ENCODE peak calls at places on chromosomes 4 and X, in six cellular contexts. Q, X, Y, P, K and J are unnamed samples.

GRCh38 chrX:134599173-134599914 is 58.9 kb downstream of the PLAC1 start:
- DNase-seq in X (no peak), K (no peak), Q (no peak), P (no peak), Y (peak; percentile 13), J (no peak)

GRCh38 chrX:150486011-150486410 is 82.4 kb upstream of the MTM1 start:
- DNase-seq in Q (no peak), Y (no peak), X (peak; percentile 33), P (no peak), K (peak; percentile 74), J (peak; percentile 61)

GRCh38 chr4:124322234-124322831 is 390.2 kb downstream of the ANKRD50 start:
- DNase-seq in K (peak; percentile 54), X (no peak), P (no peak), Q (no peak), Y (no peak), J (no peak)

GRCh38 chr4:165493359-165493758 is 114.6 kb downstream of the CPE start:
- DNase-seq in K (peak; percentile 94), P (peak; percentile 69), X (peak; percentile 44), Q (peak; percentile 62), Y (peak; percentile 40), J (peak; percentile 80)

GRCh38 chr4:41714601-41715000 is 33.9 kb downstream of the PHOX2B start:
- DNase-seq in K (no peak), X (no peak), P (no peak), Y (no peak), Q (no peak), J (no peak)

GRCh38 chr4:89000844-89001360 is 56.1 kb downstream of the FAM13A start:
- DNase-seq in Q (no peak), K (no peak), P (no peak), X (peak; percentile 32), Y (no peak), J (no peak)

GRCh38 chr4:4572821-4573220 is 31.0 kb upstream of the STX18 start:
- DNase-seq in Y (no peak), P (no peak), X (no peak), K (no peak), Q (no peak), J (no peak)

GRCh38 chr4:183960021-183960420 is 54.9 kb downstream of the STOX2 start:
- DNase-seq in K (peak; percentile 70), Y (peak; percentile 54), P (no peak), Q (no peak), X (peak; percentile 77), J (no peak)

GRCh38 chrX:12309040-12309732 is 170.9 kb downstream of the FRMPD4 start:
- DNase-seq in Q (no peak), Y (no peak), X (no peak), P (no peak), K (no peak), J (no peak)

GRCh38 chrX:12360389-12360788 is 222.1 kb downstream of the FRMPD4 start:
- DNase-seq in P (no peak), Q (no peak), X (no peak), K (no peak), Y (no peak), J (no peak)

GRCh38 chr4:129264008-129264657 is 168.2 kb downstream of the C4orf33 start:
- DNase-seq in X (no peak), K (no peak), P (no peak), Y (no peak), Q (no peak), J (no peak)

GRCh38 chrX:130055103-130055502 is 55.2 kb downstream of the ELF4 start:
- DNase-seq in P (no peak), X (no peak), K (no peak), Y (no peak), Q (no peak), J (no peak)

GRCh38 chrX:1453390-1453783 is 678 bp upstream of the ASMTL start:
- DNase-seq in Q (no peak), P (peak; percentile 87), K (no peak), X (no peak), Y (no peak), J (peak; percentile 91)

GRCh38 chr4:3414421-3415279 is 27.1 kb upstream of the HGFAC start:
- DNase-seq in Q (peak; percentile 40), K (no peak), Y (peak; percentile 12), P (peak; percentile 42), X (no peak), J (peak; percentile 19)

GRCh38 chrX:103608305-103608963 is 671 bp downstream of the TCEAL3 start:
- DNase-seq in Y (no peak), K (no peak), X (no peak), Q (no peak), P (peak; percentile 51), J (peak; percentile 22)

GRCh38 chrX:69387559-69388487 is 116.3 kb upstream of the NALF2 start:
- DNase-seq in Q (peak; percentile 37), K (peak; percentile 90), Y (no peak), P (peak; percentile 45), X (peak; percentile 3), J (peak; percentile 45)

GRCh38 chrX:40174594-40175415 is 77.0 kb upstream of the BCOR start:
- DNase-seq in P (peak; percentile 64), K (peak; percentile 56), Q (peak; percentile 43), Y (no peak), X (peak; percentile 45), J (peak; percentile 51)

GRCh38 chr4:102692474-102692873 is 68.3 kb downstream of the MANBA start:
- DNase-seq in Q (no peak), Y (no peak), P (no peak), K (no peak), X (no peak), J (no peak)

GRCh38 chr4:82561745-82562552 is at the start of gene TMEM150C:
- DNase-seq in X (peak; percentile 5), K (peak; percentile 71), P (no peak), Q (no peak), Y (no peak), J (peak; percentile 64)

GRCh38 chr4:174018236-174018635 is 265.2 kb downstream of the FBXO8 start:
- DNase-seq in Y (no peak), P (no peak), X (no peak), K (no peak), Q (no peak), J (no peak)

GRCh38 chrX:133654801-133655200 is 239.5 kb upstream of the GPC4 start:
- DNase-seq in Q (no peak), X (no peak), Y (no peak), K (no peak), P (no peak), J (no peak)

GRCh38 chrX:136643243-136643642 is 4.7 kb upstream of the CD40LG start:
- DNase-seq in Y (no peak), Q (no peak), P (no peak), K (no peak), X (no peak), J (no peak)

GRCh38 chrX:8319359-8319758 is 145.3 kb upstream of the VCX3B start:
- DNase-seq in K (peak; percentile 23), X (no peak), Q (no peak), Y (no peak), P (no peak), J (no peak)

GRCh38 chr4:15737255-15737654 is 34.4 kb downstream of the BST1 start:
- DNase-seq in P (no peak), X (no peak), K (no peak), Y (no peak), Q (no peak), J (no peak)
- TF ChIP-seq CTCF in P (no peak), X (no peak), K (peak; percentile 49), Y (no peak), Q (no peak), J (no peak)

GRCh38 chr4:26375589-26375988 is 54.8 kb downstream of the RBPJ start:
- DNase-seq in Y (no peak), K (no peak), Q (no peak), X (no peak), P (no peak), J (no peak)

GRCh38 chr4:26369132-26370036 is 48.6 kb downstream of the RBPJ start:
- DNase-seq in P (no peak), Y (no peak), Q (no peak), X (no peak), K (no peak), J (no peak)

GRCh38 chr4:26372525-26373172 is 51.8 kb downstream of the RBPJ start:
- DNase-seq in P (no peak), K (peak; percentile 35), X (no peak), Y (no peak), Q (no peak), J (no peak)

GRCh38 chr4:26368685-26369084 is 47.9 kb downstream of the RBPJ start:
- DNase-seq in Y (no peak), K (no peak), X (no peak), Q (no peak), P (no peak), J (no peak)

DNA sequence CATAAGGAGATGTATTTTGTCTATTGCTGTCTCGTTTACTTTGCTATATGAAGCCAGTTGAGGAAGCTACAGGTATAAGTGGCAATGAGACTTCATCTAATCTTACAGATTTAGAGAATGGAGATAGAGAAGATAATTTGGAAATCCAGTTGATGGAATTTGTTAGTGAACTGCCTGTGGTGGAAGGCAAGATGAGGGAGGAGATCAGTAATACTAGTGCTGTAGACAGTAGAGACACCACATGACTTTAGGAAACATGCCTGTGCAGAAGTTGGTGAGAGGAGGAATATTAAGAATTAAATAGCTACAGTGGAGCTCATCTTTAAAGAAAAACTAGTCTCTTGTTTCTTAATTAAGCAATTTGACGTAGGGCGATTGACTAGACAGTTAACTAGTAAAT is 51.3 kb downstream of the RBPJ start:
- DNase-seq in X (no peak), Y (no peak), K (no peak), Q (no peak), P (no peak), J (no peak)
- H3K27ac ChIP-seq in X (no peak overlapping the region), Y (no peak overlapping the region), K (peak overlapping the region; percentile 53), Q (no peak overlapping the region), P (no peak overlapping the region), J (no peak overlapping the region)

DNA sequence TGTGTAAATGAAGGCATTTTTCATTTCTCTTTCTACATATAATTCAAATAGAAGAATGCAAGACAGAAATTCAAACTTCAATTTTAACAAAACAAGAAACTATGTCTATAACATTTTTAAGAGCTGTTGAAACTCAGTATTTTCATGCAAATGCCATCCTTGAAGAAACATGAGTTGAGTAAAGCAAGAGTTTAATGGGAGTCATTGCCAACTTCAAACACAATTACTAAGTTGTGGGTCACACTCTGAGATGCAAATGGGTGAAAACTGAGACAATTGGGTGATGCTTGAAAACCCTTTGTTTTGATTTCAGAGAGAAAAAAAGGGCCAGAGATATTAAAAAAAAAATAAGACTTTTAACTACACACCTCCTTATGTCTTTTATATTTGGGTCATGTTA is 865.9 kb downstream of the FAT4 start:
- DNase-seq in P (no peak), Y (no peak), X (no peak), Q (no peak), K (peak; percentile 6), J (no peak)
- H3K36me3 ChIP-seq in P (no peaks in the 10 kb centered on the region), Y (no peaks in the 10 kb centered on the region), X (no peaks in the 10 kb centered on the region), Q (no peaks in the 10 kb centered on the region), K (no peaks in the 10 kb centered on the region), J (no peaks in the 10 kb centered on the region)

DNA sequence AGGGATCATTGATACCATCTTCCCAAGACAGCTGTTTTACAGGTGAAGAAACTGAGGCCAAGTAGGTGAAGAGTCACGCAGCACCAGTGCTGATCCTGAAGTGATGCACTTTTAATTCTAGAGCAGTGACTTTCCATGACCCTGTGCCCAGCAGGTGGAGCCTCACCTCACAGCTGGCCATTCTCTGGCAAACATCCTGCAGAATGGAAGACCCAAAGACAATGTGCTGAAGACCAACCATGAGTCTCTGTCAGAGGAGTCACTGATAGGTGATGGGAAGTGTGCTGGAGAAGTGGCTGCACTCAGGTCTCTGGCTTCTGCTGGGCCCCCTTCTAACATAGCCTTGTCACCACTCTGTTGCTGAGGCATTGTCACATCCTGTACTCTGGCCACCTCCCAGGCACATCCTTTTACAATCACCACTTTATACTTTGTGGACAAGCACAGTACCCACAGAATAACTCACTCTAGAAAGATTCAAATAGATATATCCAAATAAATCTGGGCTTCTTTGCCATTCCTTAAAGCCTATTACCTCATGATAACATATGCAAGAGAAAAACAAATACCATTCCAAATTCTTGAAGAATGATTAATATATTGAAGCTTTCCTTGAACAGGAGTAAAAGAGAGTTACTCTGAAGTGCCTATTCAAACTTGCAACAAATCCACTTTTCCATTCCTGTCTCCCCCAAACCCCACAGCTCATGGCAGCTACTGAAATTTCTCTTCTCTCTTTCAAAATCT is 64.1 kb upstream of the SCOC start:
- DNase-seq in Y (no peak), P (no peak), Q (no peak), X (no peak), K (peak; percentile 36), J (no peak)
- TF ChIP-seq CTCF in Y (no peak), P (no peak), Q (no peak), X (no peak), K (peak; percentile 73), J (no peak)